ENCODE peak calls at places on chromosomes 3 and 15, in six cellular contexts. J is CD8-positive, alpha-beta memory T cell; N is heart right ventricle; R is body of pancreas; C is transverse colon; S is heart left ventricle. G is an unnamed sample.

GRCh38 chr3:184459355-184459754 is 79.5 kb downstream of the CHRD start:
- DNase-seq in J (no peak), N (no peak), R (no peak), C (no peak), S (no peak), G (no peak)

GRCh38 chr3:156643729-156644389 is 30.5 kb upstream of the TIPARP start:
- DNase-seq in J (peak; percentile 23), N (peak; percentile 23), R (no peak), C (peak; percentile 23), S (no peak), G (no peak)

GRCh38 chr3:123082370-123083065 is 15.7 kb downstream of the PDIA5 start:
- DNase-seq in J (no peak), N (no peak), R (no peak), C (no peak), S (no peak), G (no peak)

GRCh38 chr3:161369531-161369930 is 1.8 kb downstream of the SPTSSB start:
- DNase-seq in J (no peak), N (no peak), R (no peak), C (no peak), S (no peak), G (no peak)

GRCh38 chr3:99477650-99478049 is 160.7 kb upstream of the COL8A1 start:
- DNase-seq in J (no peak), N (no peak), R (no peak), C (no peak), S (no peak), G (no peak)

GRCh38 chr15:39403674-39404117 is 177.2 kb upstream of the THBS1 start:
- DNase-seq in J (no peak), N (no peak), R (no peak), C (no peak), S (no peak), G (no peak)

GRCh38 chr3:168467085-168467714 is 371.5 kb upstream of the GOLIM4 start:
- DNase-seq in J (no peak), N (peak; percentile 23), R (no peak), C (no peak), S (peak; percentile 19), G (peak; percentile 20)

GRCh38 chr3:190432216-190432615 is 17.5 kb downstream of the TMEM207 start:
- DNase-seq in J (no peak), N (no peak), R (no peak), C (no peak), S (no peak), G (no peak)

GRCh38 chr15:40103124-40103858 is 5.4 kb downstream of the BMF start:
- DNase-seq in J (no peak), N (peak; percentile 80), R (peak; percentile 95), C (peak; percentile 89), S (peak; percentile 83), G (peak; percentile 49)

GRCh38 chr3:119498188-119498987 is at the start of gene TIMMDC1:
- DNase-seq in J (peak; percentile 96), N (peak; percentile 98), R (peak; percentile 97), C (peak; percentile 98), S (peak; percentile 98), G (peak; percentile 96)

GRCh38 chr3:145857956-145858355 is 303.0 kb downstream of the PLOD2 start:
- DNase-seq in J (no peak), N (no peak), R (no peak), C (no peak), S (no peak), G (no peak)
- H3K27ac ChIP-seq in J (no peak overlapping the region), N (no peak overlapping the region), R (no peak overlapping the region), C (no peak overlapping the region), S (no peak overlapping the region), G (no peak overlapping the region)

GRCh38 chr3:197295871-197296270 is 2.5 kb downstream of the DLG1 start:
- DNase-seq in J (no peak), N (no peak), R (no peak), C (no peak), S (no peak), G (no peak)
- H3K27ac ChIP-seq in J (no peak overlapping the region), N (no peak overlapping the region), R (no peak overlapping the region), C (no peak overlapping the region), S (no peak overlapping the region), G (no peak overlapping the region)

DNA sequence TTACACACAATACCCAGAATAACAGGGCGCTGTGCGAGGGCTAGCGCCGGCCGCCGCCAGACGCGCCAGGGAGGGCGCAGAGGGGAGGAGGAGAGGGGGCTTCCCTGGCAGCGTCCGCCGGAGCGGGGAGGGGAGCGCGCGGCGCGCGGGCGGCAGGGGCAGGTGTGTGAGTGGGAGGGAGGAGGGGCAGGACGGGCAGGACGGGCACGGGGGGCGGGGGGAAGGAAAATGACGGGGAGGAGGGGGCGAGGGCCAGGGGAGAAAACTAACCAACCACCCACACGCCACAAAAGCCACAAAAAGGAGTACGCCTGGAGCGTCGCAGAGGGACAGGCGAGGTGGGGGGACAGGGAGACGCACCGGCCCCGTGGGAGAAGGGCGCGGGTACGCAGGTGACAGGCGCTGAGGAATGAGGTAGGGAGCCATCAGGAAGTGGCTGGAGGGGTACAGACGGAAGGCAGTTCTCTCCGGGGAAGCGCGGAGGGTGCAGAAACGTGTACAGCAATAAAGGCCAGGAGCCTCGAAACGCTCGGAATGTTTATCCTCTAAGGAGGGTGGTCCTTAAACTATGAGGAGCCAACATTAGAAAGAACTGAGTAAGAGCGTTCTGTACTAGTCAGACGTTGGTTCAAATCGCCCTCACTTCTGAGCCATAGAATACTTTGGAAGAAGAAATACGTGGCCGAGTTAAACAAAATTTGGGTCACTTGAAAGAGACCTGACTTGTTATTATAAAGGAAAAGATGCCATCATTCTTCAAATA is 683 bp upstream of the SATB1 start:
- DNase-seq in J (peak; percentile 66), N (peak; percentile 51), R (peak; percentile 75), C (peak; percentile 67), S (peak; percentile 60), G (peak; percentile 78)
- H3K27ac ChIP-seq in J (peak overlapping the region; percentile 11), N (peak overlapping the region; percentile 89), R (peak overlapping the region; percentile 99), C (peak overlapping the region; percentile 93), S (peak overlapping the region; percentile 95), G (peak overlapping the region; percentile 78)

GRCh38 chr3:143424874-143425273 is 305.3 kb downstream of the CHST2 start:
- DNase-seq in J (no peak), N (no peak), R (no peak), C (no peak), S (no peak), G (no peak)

GRCh38 chr3:143428351-143428750 is 308.8 kb downstream of the CHST2 start:
- DNase-seq in J (no peak), N (no peak), R (no peak), C (no peak), S (no peak), G (no peak)

GRCh38 chr3:143430582-143430981 is 311.0 kb downstream of the CHST2 start:
- DNase-seq in J (no peak), N (no peak), R (no peak), C (no peak), S (no peak), G (no peak)

GRCh38 chr3:143429628-143430514 is 310.3 kb downstream of the CHST2 start:
- DNase-seq in J (no peak), N (no peak), R (no peak), C (no peak), S (no peak), G (no peak)

GRCh38 chr3:143427626-143428025 is 308.1 kb downstream of the CHST2 start:
- DNase-seq in J (no peak), N (no peak), R (no peak), C (no peak), S (no peak), G (no peak)
- H3K27ac ChIP-seq in J (no peak overlapping the region), N (no peak overlapping the region), R (no peak overlapping the region), C (no peak overlapping the region), S (no peak overlapping the region), G (no peak overlapping the region)

GRCh38 chr3:27521872-27522265 is 37.7 kb upstream of the SLC4A7 start:
- DNase-seq in J (no peak), N (no peak), R (no peak), C (no peak), S (no peak), G (no peak)
- H3K27ac ChIP-seq in J (no peak overlapping the region), N (no peak overlapping the region), R (no peak overlapping the region), C (peak overlapping the region; percentile 44), S (peak overlapping the region; percentile 63), G (no peak overlapping the region)

GRCh38 chr3:180776433-180776832 is 97.1 kb upstream of the CCDC39 start:
- DNase-seq in J (no peak), N (no peak), R (no peak), C (no peak), S (no peak), G (no peak)
- H3K27ac ChIP-seq in J (no peak overlapping the region), N (no peak overlapping the region), R (no peak overlapping the region), C (no peak overlapping the region), S (no peak overlapping the region), G (no peak overlapping the region)

G was measured in caudate nucleus.